ENCODE peak calls at places on chromosomes 16 and 17, in six cellular contexts. U is sigmoid colon, G is HCT116, N is breast epithelium, H is stomach, A is HepG2. P is an unnamed sample.

GRCh38 chr16:72990003-72990521 is 57.9 kb downstream of the ZFHX3 start:
- DNase-seq in U (peak; percentile 95), G (peak; percentile 31), A (no peak), H (peak; percentile 61), N (no peak), P (peak; percentile 68)

GRCh38 chr17:33511670-33512069 is 218.6 kb upstream of the ASIC2 start:
- DNase-seq in U (no peak), N (no peak), A (no peak), G (no peak), H (no peak), P (no peak)

GRCh38 chr16:69830534-69831211 is 68.5 kb downstream of the WWP2 start:
- DNase-seq in N (no peak), A (peak; percentile 95), G (no peak), U (no peak), H (peak; percentile 34), P (no peak)

GRCh38 chr17:2266045-2266864 is 37.3 kb downstream of the SMG6 start:
- DNase-seq in N (no peak), G (no peak), H (peak; percentile 36), U (no peak), A (no peak), P (peak; percentile 66)

GRCh38 chr16:55367796-55368195 is 43.8 kb downstream of the IRX6 start:
- DNase-seq in H (no peak), N (no peak), U (no peak), G (no peak), A (no peak), P (no peak)

GRCh38 chr16:17205279-17206139 is 265.3 kb downstream of the XYLT1 start:
- DNase-seq in H (peak; percentile 29), G (no peak), A (no peak), U (no peak), N (no peak), P (no peak)

GRCh38 chr17:81322271-81323082 is 27.4 kb upstream of the SLC38A10 start:
- DNase-seq in H (no peak), A (peak; percentile 78), G (peak; percentile 70), U (no peak), N (no peak), P (no peak)

GRCh38 chr16:52528393-52529080 is 18.4 kb downstream of the TOX3 start:
- DNase-seq in H (peak; percentile 86), N (no peak), U (no peak), A (no peak), G (no peak), P (no peak)

GRCh38 chr16:85129846-85130706 is 17.8 kb upstream of the CIBAR2 start:
- DNase-seq in H (no peak), N (no peak), U (no peak), A (no peak), G (no peak), P (no peak)

GRCh38 chr16:58243528-58244004 is 45.7 kb upstream of the CSNK2A2 start:
- DNase-seq in U (no peak), H (no peak), A (no peak), N (no peak), G (no peak), P (peak; percentile 26)

GRCh38 chr17:69503711-69504110 is 89.2 kb downstream of the MAP2K6 start:
- DNase-seq in G (no peak), U (no peak), H (no peak), N (no peak), A (no peak), P (no peak)

GRCh38 chr17:65455972-65456343 is 105.5 kb downstream of the AXIN2 start:
- DNase-seq in H (no peak), N (no peak), A (peak; percentile 45), U (no peak), G (no peak), P (peak; percentile 35)

GRCh38 chr17:82267575-82268379 is 5.7 kb downstream of the CSNK1D start:
- DNase-seq in H (peak; percentile 90), U (peak; percentile 98), N (peak; percentile 88), G (no peak), A (peak; percentile 99), P (peak; percentile 92)

GRCh38 chr17:61338000-61338864 is 61.4 kb upstream of the TBX2 start:
- DNase-seq in U (no peak), G (peak; percentile 84), A (peak; percentile 50), H (no peak), N (no peak), P (no peak)

GRCh38 chr17:76498886-76499667 is 2.1 kb downstream of the RHBDF2 start:
- DNase-seq in H (no peak), A (peak; percentile 95), G (no peak), N (no peak), U (no peak), P (no peak)

GRCh38 chr17:21474815-21475214 is 98.7 kb downstream of the KCNJ12 start:
- DNase-seq in U (no peak), N (no peak), A (no peak), H (no peak), G (no peak), P (no peak)

GRCh38 chr16:79009911-79010310 is 590.6 kb downstream of the MAF start:
- DNase-seq in H (no peak), G (no peak), A (no peak), U (no peak), N (no peak), P (no peak)

GRCh38 chr17:81615401-81615930 is 21.4 kb downstream of the NPLOC4 start:
- DNase-seq in U (no peak), H (no peak), A (no peak), G (no peak), N (no peak), P (no peak)

GRCh38 chr17:13592427-13592826 is 9.3 kb downstream of the HS3ST3A1 start:
- DNase-seq in U (no peak), N (no peak), A (no peak), G (no peak), H (no peak), P (no peak)

GRCh38 chr16:49602201-49603041 is 228.8 kb downstream of the C16orf78 start:
- DNase-seq in N (no peak), U (no peak), G (no peak), A (no peak), H (peak; percentile 11), P (no peak)

GRCh38 chr17:8912060-8912981 is 44.8 kb upstream of the PIK3R6 start:
- DNase-seq in N (no peak), H (no peak), G (no peak), U (no peak), A (no peak), P (no peak)

GRCh38 chr17:78107976-78108725 is 20.4 kb downstream of the TMC6 start:
- DNase-seq in U (peak; percentile 60), G (no peak), A (no peak), H (no peak), N (no peak), P (peak; percentile 1)
- TF ChIP-seq POLR2A in U (no peak), G (no peak), A (no peak), H (no peak), N (no peak), P (no peak)

GRCh38 chr17:48127371-48128051 is 19.9 kb downstream of the SNX11 start:
- DNase-seq in A (no peak), H (no peak), U (no peak), N (no peak), G (peak; percentile 57), P (no peak)
- TF ChIP-seq POLR2AphosphoS5 in A (no peak), H (no peak), U (no peak), N (no peak), G (peak; percentile 68), P (no peak)

DNA sequence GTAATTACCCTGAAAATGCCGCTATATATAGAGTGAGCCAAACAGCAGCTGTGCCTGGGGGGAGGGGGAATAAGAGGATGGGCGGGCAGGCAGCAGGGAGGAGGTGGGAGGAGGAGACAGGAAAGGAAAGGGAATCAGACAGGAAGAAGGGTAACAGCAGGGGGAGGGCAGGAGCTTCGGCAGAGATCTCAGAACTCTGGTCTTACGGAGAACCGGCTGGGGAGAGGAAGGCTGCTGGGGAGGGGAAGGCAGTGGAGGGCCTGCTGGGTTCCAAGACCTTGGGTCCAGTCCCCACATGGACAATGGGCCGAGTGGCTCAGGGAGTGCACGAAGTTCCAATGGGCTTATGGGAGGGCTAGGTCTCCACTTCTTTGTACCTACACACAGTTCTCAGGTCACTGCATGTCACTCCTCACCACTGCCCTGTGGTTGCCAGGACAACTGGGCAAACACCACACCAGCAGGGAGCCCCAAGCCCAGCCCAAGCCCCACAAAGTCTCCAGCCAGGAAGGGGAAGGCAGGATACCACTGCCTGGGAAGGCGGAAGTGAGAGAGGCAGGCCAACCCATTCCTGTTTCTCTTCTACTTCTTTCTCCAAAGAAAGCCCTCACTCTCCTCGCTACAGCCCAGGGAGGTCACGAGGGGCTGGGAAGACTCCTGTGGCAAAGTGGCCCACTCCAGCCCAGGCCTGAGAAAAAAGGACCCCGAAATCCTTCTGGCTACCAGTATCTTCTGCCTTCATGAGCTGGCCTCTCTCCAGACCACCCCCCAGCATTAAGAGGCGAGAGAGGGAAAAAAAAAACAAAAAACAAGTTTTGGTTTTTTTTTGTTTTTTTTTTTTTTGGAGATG is 25.3 kb downstream of the G6PC3 start:
- DNase-seq in A (peak; percentile 94), N (no peak), U (peak; percentile 85), G (no peak), H (no peak), P (peak; percentile 58)
- TF ChIP-seq POLR2A in A (peak; percentile 89), N (no peak), U (no peak), G (no peak), H (no peak), P (peak; percentile 31)

GRCh38 chr16:1220098-1220728 is 4.9 kb downstream of the TPSG1 start:
- DNase-seq in G (no peak), U (no peak), H (no peak), A (no peak), N (no peak), P (no peak)
- TF ChIP-seq POLR2AphosphoS5 in G (no peak), U (no peak), H (no peak), A (no peak), N (no peak), P (no peak)

DNA sequence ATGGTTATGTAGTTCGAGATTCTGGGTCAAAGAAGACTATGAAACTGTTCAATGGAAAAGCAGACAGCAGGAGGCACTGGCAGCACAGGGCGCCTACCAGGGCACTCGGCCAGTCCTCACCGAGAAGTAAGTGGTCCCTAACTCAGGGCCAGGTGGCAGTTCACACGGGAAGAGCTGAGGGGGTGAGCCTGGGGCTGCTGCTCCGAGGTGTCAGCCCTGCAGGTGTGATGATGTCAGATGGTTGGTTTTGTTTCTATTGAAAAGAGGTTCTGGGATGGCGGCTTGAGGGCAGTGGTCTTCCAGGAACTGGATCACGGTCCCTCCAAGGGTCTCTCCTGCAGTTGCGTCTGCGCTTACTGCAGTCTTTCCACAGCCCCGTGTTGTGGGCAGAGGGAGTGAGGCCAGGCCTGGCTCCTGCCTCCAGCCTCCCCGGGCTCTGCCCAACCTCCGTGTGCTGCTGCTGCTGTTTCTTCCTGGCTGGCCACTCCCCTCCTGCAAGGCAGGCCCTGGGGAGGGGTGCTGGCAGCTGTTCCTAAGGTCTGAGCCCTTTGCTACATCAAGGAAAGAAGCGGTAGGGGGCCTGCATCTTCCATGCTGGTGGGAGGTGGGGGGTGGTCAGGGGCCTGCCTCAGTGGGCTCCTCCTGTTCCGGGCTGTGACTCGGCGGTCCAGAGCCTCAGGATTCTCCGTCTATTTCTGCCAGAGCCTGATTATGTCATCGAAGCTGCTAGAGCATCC is 22.6 kb downstream of the RNF213 start:
- DNase-seq in N (no peak), A (no peak), U (no peak), G (no peak), H (no peak), P (no peak)
- TF ChIP-seq POLR2A in N (no peak), A (no peak), U (no peak), G (no peak), H (no peak), P (no peak)

DNA sequence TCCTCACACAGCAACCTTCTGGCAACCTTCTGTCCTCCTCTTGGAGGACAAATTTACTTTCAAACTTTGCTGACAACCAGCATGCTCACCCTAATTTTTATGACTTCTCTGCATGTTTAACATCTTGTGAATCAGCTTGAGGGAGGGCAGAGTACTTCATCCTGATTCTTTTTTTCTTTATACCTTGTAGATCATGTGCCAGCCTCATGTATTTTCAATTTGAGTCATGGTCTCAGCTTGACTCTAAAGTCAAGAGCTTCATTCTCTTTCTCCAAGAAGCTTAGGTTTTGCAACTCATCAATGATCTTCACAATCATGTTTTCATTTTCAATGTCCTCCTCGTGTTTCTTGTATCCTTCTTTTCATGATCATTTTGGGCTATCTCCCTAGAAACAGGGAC is 3.6 kb upstream of the KRTAP9-7 start:
- DNase-seq in A (no peak), N (no peak), H (no peak), U (no peak), G (no peak), P (no peak)
- TF ChIP-seq POLR2AphosphoS5 in A (no peak), N (no peak), H (no peak), U (no peak), G (no peak), P (no peak)

P was measured in transverse colon.